ENCODE peak calls at places on chromosomes 16 and 17, in eight cellular contexts. One of them, this sample, is unnamed.

GRCh38 chr16:67183627-67184452 is at the start of gene MATCAP1:
- DNase-seq in AG04450: peak
- DNase-seq in GM13977: peak
- DNase-seq in left lung: peak
- DNase-seq in left ventricle myocardium inferior: peak
- DNase-seq in breast epithelium: peak
- DNase-seq in AG04449: peak
- DNase-seq in tibial nerve: peak
- DNase-seq in this sample: peak

GRCh38 chr17:28570716-28571254 is 539 bp downstream of the PIGS start:
- DNase-seq in AG04450: no peak
- DNase-seq in GM13977: peak
- DNase-seq in left lung: peak
- DNase-seq in left ventricle myocardium inferior: peak
- DNase-seq in breast epithelium: peak
- DNase-seq in AG04449: no peak
- DNase-seq in tibial nerve: no peak
- DNase-seq in this sample: no peak

GRCh38 chr17:42783062-42783777 is 2.8 kb downstream of the WNK4 start:
- DNase-seq in AG04450: peak
- DNase-seq in GM13977: no peak
- DNase-seq in left lung: no peak
- DNase-seq in left ventricle myocardium inferior: no peak
- DNase-seq in breast epithelium: no peak
- DNase-seq in AG04449: no peak
- DNase-seq in tibial nerve: no peak
- DNase-seq in this sample: no peak

GRCh38 chr17:34151081-34151480 is 104.0 kb upstream of the CCL2 start:
- DNase-seq in AG04450: no peak
- DNase-seq in GM13977: no peak
- DNase-seq in left lung: no peak
- DNase-seq in left ventricle myocardium inferior: no peak
- DNase-seq in breast epithelium: no peak
- DNase-seq in AG04449: no peak
- DNase-seq in tibial nerve: no peak
- DNase-seq in this sample: no peak

GRCh38 chr17:47649972-47650524 is 329 bp downstream of the KPNB1 start:
- DNase-seq in AG04450: no peak
- DNase-seq in GM13977: peak
- DNase-seq in left lung: no peak
- DNase-seq in left ventricle myocardium inferior: no peak
- DNase-seq in breast epithelium: no peak
- DNase-seq in AG04449: no peak
- DNase-seq in tibial nerve: peak
- DNase-seq in this sample: no peak

GRCh38 chr16:49838639-49839461 is 17.1 kb downstream of the ZNF423 start:
- DNase-seq in AG04450: no peak
- DNase-seq in GM13977: no peak
- DNase-seq in left lung: peak
- DNase-seq in left ventricle myocardium inferior: no peak
- DNase-seq in breast epithelium: no peak
- DNase-seq in AG04449: no peak
- DNase-seq in tibial nerve: no peak
- DNase-seq in this sample: no peak

GRCh38 chr17:36844601-36845000 is 92.7 kb upstream of the LHX1 start:
- DNase-seq in AG04450: no peak
- DNase-seq in GM13977: no peak
- DNase-seq in left lung: no peak
- DNase-seq in left ventricle myocardium inferior: no peak
- DNase-seq in breast epithelium: no peak
- DNase-seq in AG04449: no peak
- DNase-seq in tibial nerve: no peak
- DNase-seq in this sample: no peak

GRCh38 chr16:64866026-64866425 is 255.8 kb downstream of the CDH11 start:
- DNase-seq in AG04450: no peak
- DNase-seq in GM13977: no peak
- DNase-seq in left lung: no peak
- DNase-seq in left ventricle myocardium inferior: no peak
- DNase-seq in breast epithelium: no peak
- DNase-seq in AG04449: no peak
- DNase-seq in tibial nerve: no peak
- DNase-seq in this sample: no peak

GRCh38 chr16:82070656-82071369 is 35.8 kb downstream of the HSD17B2 start:
- DNase-seq in AG04450: peak
- DNase-seq in GM13977: no peak
- DNase-seq in left lung: no peak
- DNase-seq in left ventricle myocardium inferior: no peak
- DNase-seq in breast epithelium: peak
- DNase-seq in AG04449: peak
- DNase-seq in tibial nerve: no peak
- DNase-seq in this sample: no peak

GRCh38 chr16:15502041-15502725 is 67.8 kb downstream of the BMERB1 start:
- DNase-seq in AG04450: peak
- DNase-seq in GM13977: no peak
- DNase-seq in left lung: no peak
- DNase-seq in left ventricle myocardium inferior: no peak
- DNase-seq in breast epithelium: no peak
- DNase-seq in AG04449: peak
- DNase-seq in tibial nerve: no peak
- DNase-seq in this sample: no peak

GRCh38 chr17:74117999-74118421 is 85.5 kb upstream of the RPL38 start:
- DNase-seq in AG04450: no peak
- DNase-seq in GM13977: no peak
- DNase-seq in left lung: no peak
- DNase-seq in left ventricle myocardium inferior: no peak
- DNase-seq in breast epithelium: no peak
- DNase-seq in AG04449: no peak
- DNase-seq in tibial nerve: no peak
- DNase-seq in this sample: no peak

GRCh38 chr17:35479271-35479670 is 30.7 kb upstream of the SLFN13 start:
- DNase-seq in AG04450: no peak
- DNase-seq in GM13977: no peak
- DNase-seq in left lung: no peak
- DNase-seq in left ventricle myocardium inferior: no peak
- DNase-seq in breast epithelium: no peak
- DNase-seq in AG04449: no peak
- DNase-seq in tibial nerve: no peak
- DNase-seq in this sample: no peak

GRCh38 chr17:39812466-39812865 is 51.6 kb downstream of the IKZF3 start:
- DNase-seq in AG04450: no peak
- DNase-seq in GM13977: no peak
- DNase-seq in left lung: no peak
- DNase-seq in left ventricle myocardium inferior: no peak
- DNase-seq in breast epithelium: no peak
- DNase-seq in AG04449: no peak
- DNase-seq in tibial nerve: no peak
- DNase-seq in this sample: no peak

GRCh38 chr16:3094289-3095027 is 4.6 kb downstream of the ZSCAN10 start:
- DNase-seq in AG04450: no peak
- DNase-seq in GM13977: peak
- DNase-seq in left lung: no peak
- DNase-seq in left ventricle myocardium inferior: no peak
- DNase-seq in breast epithelium: no peak
- DNase-seq in AG04449: no peak
- DNase-seq in tibial nerve: no peak
- DNase-seq in this sample: no peak

GRCh38 chr17:565506-565905 is 149.1 kb downstream of the VPS53 start:
- DNase-seq in AG04450: no peak
- DNase-seq in GM13977: no peak
- DNase-seq in left lung: no peak
- DNase-seq in left ventricle myocardium inferior: no peak
- DNase-seq in breast epithelium: no peak
- DNase-seq in AG04449: no peak
- DNase-seq in tibial nerve: no peak
- DNase-seq in this sample: no peak
- TF ChIP-seq CTCF in AG04450: peak
- TF ChIP-seq CTCF in GM13977: no peak
- TF ChIP-seq CTCF in left lung: no peak
- TF ChIP-seq CTCF in left ventricle myocardium inferior: no peak
- TF ChIP-seq CTCF in breast epithelium: no peak
- TF ChIP-seq CTCF in AG04449: no peak
- TF ChIP-seq CTCF in tibial nerve: no peak
- TF ChIP-seq CTCF in this sample: peak

GRCh38 chr16:29734826-29735225 is 11.0 kb downstream of the C16orf54 start:
- DNase-seq in AG04450: no peak
- DNase-seq in GM13977: no peak
- DNase-seq in left lung: no peak
- DNase-seq in left ventricle myocardium inferior: no peak
- DNase-seq in breast epithelium: no peak
- DNase-seq in AG04449: no peak
- DNase-seq in tibial nerve: no peak
- DNase-seq in this sample: no peak

GRCh38 chr16:29736764-29737163 is 9.0 kb downstream of the C16orf54 start:
- DNase-seq in AG04450: no peak
- DNase-seq in GM13977: no peak
- DNase-seq in left lung: no peak
- DNase-seq in left ventricle myocardium inferior: no peak
- DNase-seq in breast epithelium: no peak
- DNase-seq in AG04449: no peak
- DNase-seq in tibial nerve: no peak
- DNase-seq in this sample: peak

GRCh38 chr16:29737713-29738112 is 8.1 kb downstream of the C16orf54 start:
- DNase-seq in AG04450: no peak
- DNase-seq in GM13977: no peak
- DNase-seq in left lung: no peak
- DNase-seq in left ventricle myocardium inferior: no peak
- DNase-seq in breast epithelium: no peak
- DNase-seq in AG04449: no peak
- DNase-seq in tibial nerve: no peak
- DNase-seq in this sample: no peak

GRCh38 chr16:29738514-29738913 is 7.3 kb downstream of the C16orf54 start:
- DNase-seq in AG04450: no peak
- DNase-seq in GM13977: peak
- DNase-seq in left lung: no peak
- DNase-seq in left ventricle myocardium inferior: no peak
- DNase-seq in breast epithelium: no peak
- DNase-seq in AG04449: no peak
- DNase-seq in tibial nerve: no peak
- DNase-seq in this sample: no peak

GRCh38 chr16:29736112-29736511 is 9.7 kb downstream of the C16orf54 start:
- DNase-seq in AG04450: no peak
- DNase-seq in GM13977: no peak
- DNase-seq in left lung: no peak
- DNase-seq in left ventricle myocardium inferior: no peak
- DNase-seq in breast epithelium: no peak
- DNase-seq in AG04449: no peak
- DNase-seq in tibial nerve: no peak
- DNase-seq in this sample: no peak
- TF ChIP-seq CTCF in AG04450: peak
- TF ChIP-seq CTCF in GM13977: no peak
- TF ChIP-seq CTCF in left lung: no peak
- TF ChIP-seq CTCF in left ventricle myocardium inferior: no peak
- TF ChIP-seq CTCF in breast epithelium: no peak
- TF ChIP-seq CTCF in AG04449: no peak
- TF ChIP-seq CTCF in tibial nerve: no peak
- TF ChIP-seq CTCF in this sample: no peak

GRCh38 chr17:57111386-57111785 is 26.3 kb downstream of the AKAP1 start:
- DNase-seq in AG04450: no peak
- DNase-seq in GM13977: no peak
- DNase-seq in left lung: no peak
- DNase-seq in left ventricle myocardium inferior: no peak
- DNase-seq in breast epithelium: no peak
- DNase-seq in AG04449: no peak
- DNase-seq in tibial nerve: no peak
- DNase-seq in this sample: no peak

GRCh38 chr17:57110152-57110542 is 25.1 kb downstream of the AKAP1 start:
- DNase-seq in AG04450: no peak
- DNase-seq in GM13977: no peak
- DNase-seq in left lung: no peak
- DNase-seq in left ventricle myocardium inferior: peak
- DNase-seq in breast epithelium: no peak
- DNase-seq in AG04449: no peak
- DNase-seq in tibial nerve: no peak
- DNase-seq in this sample: no peak

GRCh38 chr17:57108656-57109392 is 23.8 kb downstream of the AKAP1 start:
- DNase-seq in AG04450: no peak
- DNase-seq in GM13977: no peak
- DNase-seq in left lung: no peak
- DNase-seq in left ventricle myocardium inferior: no peak
- DNase-seq in breast epithelium: no peak
- DNase-seq in AG04449: no peak
- DNase-seq in tibial nerve: no peak
- DNase-seq in this sample: no peak

GRCh38 chr17:57110579-57111367 is 25.7 kb downstream of the AKAP1 start:
- DNase-seq in AG04450: no peak
- DNase-seq in GM13977: no peak
- DNase-seq in left lung: no peak
- DNase-seq in left ventricle myocardium inferior: no peak
- DNase-seq in breast epithelium: no peak
- DNase-seq in AG04449: no peak
- DNase-seq in tibial nerve: no peak
- DNase-seq in this sample: no peak

DNA sequence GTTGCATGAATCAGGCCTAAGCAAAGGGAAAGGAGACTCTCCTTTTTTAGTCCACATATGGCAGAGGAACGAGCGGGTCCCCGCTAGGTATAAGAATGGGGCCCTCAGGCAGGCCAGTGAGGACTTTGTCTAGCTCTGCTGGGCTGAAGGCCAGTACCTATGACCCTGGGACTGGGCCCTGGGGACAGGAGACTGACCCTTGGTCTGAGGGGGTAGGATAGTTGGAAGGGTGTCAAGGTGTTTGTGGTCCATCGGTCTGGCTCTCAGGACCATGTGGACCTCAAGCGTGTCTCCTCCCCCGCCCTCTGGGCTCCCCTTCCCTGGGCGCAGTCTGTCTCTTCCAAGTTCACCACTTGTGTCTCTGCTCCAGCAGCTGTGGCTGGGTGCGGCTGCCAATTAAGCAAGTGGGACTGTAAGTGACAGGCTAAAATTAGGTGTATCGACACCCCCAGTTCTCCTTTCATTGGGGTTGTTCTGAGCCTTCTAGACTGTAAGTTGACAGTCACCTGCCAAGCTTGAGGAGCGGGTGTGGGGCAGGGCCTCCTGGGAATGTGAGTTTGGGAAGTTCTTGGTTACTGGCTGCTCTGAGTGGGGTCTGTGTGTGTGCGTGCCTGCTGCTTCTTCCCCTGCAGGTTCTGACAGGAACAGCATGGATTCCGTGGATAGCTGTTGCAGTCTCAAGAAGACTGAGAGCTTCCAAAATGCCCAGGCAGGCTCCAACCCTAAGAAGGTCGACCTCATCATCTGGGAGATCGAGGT is 24.5 kb downstream of the AKAP1 start:
- DNase-seq in AG04450: no peak
- DNase-seq in GM13977: no peak
- DNase-seq in left lung: no peak
- DNase-seq in left ventricle myocardium inferior: peak
- DNase-seq in breast epithelium: peak
- DNase-seq in AG04449: no peak
- DNase-seq in tibial nerve: no peak
- DNase-seq in this sample: no peak
- TF ChIP-seq CTCF in AG04450: peak
- TF ChIP-seq CTCF in GM13977: no peak
- TF ChIP-seq CTCF in left lung: no peak
- TF ChIP-seq CTCF in left ventricle myocardium inferior: peak
- TF ChIP-seq CTCF in breast epithelium: peak
- TF ChIP-seq CTCF in AG04449: no peak
- TF ChIP-seq CTCF in tibial nerve: no peak
- TF ChIP-seq CTCF in this sample: no peak

GRCh38 chr16:11423315-11424117 is 78.3 kb downstream of the RMI2 start:
- DNase-seq in AG04450: no peak
- DNase-seq in GM13977: peak
- DNase-seq in left lung: peak
- DNase-seq in left ventricle myocardium inferior: no peak
- DNase-seq in breast epithelium: no peak
- DNase-seq in AG04449: no peak
- DNase-seq in tibial nerve: no peak
- DNase-seq in this sample: no peak
- TF ChIP-seq CTCF in AG04450: no peak
- TF ChIP-seq CTCF in GM13977: no peak
- TF ChIP-seq CTCF in left lung: no peak
- TF ChIP-seq CTCF in left ventricle myocardium inferior: no peak
- TF ChIP-seq CTCF in breast epithelium: no peak
- TF ChIP-seq CTCF in AG04449: no peak
- TF ChIP-seq CTCF in tibial nerve: no peak
- TF ChIP-seq CTCF in this sample: no peak

This sample was measured in CD14-positive monocyte.